ENCODE peak calls at places on chromosomes 3 and 15, in five cellular contexts. One of them, this sample, is unnamed. For H3K9me3, the result is how much of the 10 kb centered on the place peaks cover.

GRCh38 chr15:72824112-72824511 is 40.6 kb upstream of the ADPGK start:
- DNase-seq in SK-N-SH: no peak
- DNase-seq in heart right ventricle: no peak
- DNase-seq in hepatocyte: no peak
- DNase-seq in A549: no peak
- DNase-seq in this sample: no peak

GRCh38 chr15:66779331-66780009 is 77.4 kb downstream of the SMAD6 start:
- DNase-seq in A549: no peak
- DNase-seq in hepatocyte: peak
- DNase-seq in heart right ventricle: no peak
- DNase-seq in SK-N-SH: no peak
- DNase-seq in this sample: peak

GRCh38 chr3:17013050-17013449 is 128.3 kb downstream of the PLCL2 start:
- DNase-seq in heart right ventricle: no peak
- DNase-seq in SK-N-SH: no peak
- DNase-seq in A549: no peak
- DNase-seq in hepatocyte: no peak
- DNase-seq in this sample: peak

GRCh38 chr3:49378249-49378899 is 20.2 kb upstream of the GPX1 start:
- DNase-seq in hepatocyte: no peak
- DNase-seq in SK-N-SH: no peak
- DNase-seq in heart right ventricle: peak
- DNase-seq in A549: no peak
- DNase-seq in this sample: peak

GRCh38 chr15:73935547-73935946 is 9.3 kb downstream of the LOXL1 start:
- DNase-seq in SK-N-SH: no peak
- DNase-seq in A549: no peak
- DNase-seq in heart right ventricle: no peak
- DNase-seq in hepatocyte: peak
- DNase-seq in this sample: peak

GRCh38 chr15:63870403-63871209 is 36.9 kb upstream of the HERC1 start:
- DNase-seq in heart right ventricle: peak
- DNase-seq in A549: peak
- DNase-seq in SK-N-SH: no peak
- DNase-seq in hepatocyte: peak
- DNase-seq in this sample: peak

GRCh38 chr3:123595396-123595795 is 10.5 kb upstream of the HACD2 start:
- DNase-seq in A549: no peak
- DNase-seq in heart right ventricle: no peak
- DNase-seq in SK-N-SH: no peak
- DNase-seq in hepatocyte: no peak
- DNase-seq in this sample: no peak

GRCh38 chr3:158106773-158107461 is 697 bp upstream of the SHOX2 start:
- DNase-seq in A549: peak
- DNase-seq in SK-N-SH: peak
- DNase-seq in hepatocyte: peak
- DNase-seq in heart right ventricle: no peak
- DNase-seq in this sample: peak

GRCh38 chr3:114928989-114929620 is 218.0 kb downstream of the ZBTB20 start:
- DNase-seq in hepatocyte: no peak
- DNase-seq in heart right ventricle: no peak
- DNase-seq in SK-N-SH: no peak
- DNase-seq in A549: no peak
- DNase-seq in this sample: peak

GRCh38 chr3:43789028-43789427 is 98.3 kb downstream of the ABHD5 start:
- DNase-seq in SK-N-SH: no peak
- DNase-seq in heart right ventricle: no peak
- DNase-seq in hepatocyte: no peak
- DNase-seq in A549: no peak
- DNase-seq in this sample: no peak

GRCh38 chr15:85582719-85583089 is 202.3 kb downstream of the AKAP13 start:
- DNase-seq in A549: no peak
- DNase-seq in SK-N-SH: peak
- DNase-seq in heart right ventricle: peak
- DNase-seq in hepatocyte: peak
- DNase-seq in this sample: peak

GRCh38 chr15:49902791-49903481 is 216.1 kb downstream of the ATP8B4 start:
- DNase-seq in heart right ventricle: no peak
- DNase-seq in SK-N-SH: no peak
- DNase-seq in A549: no peak
- DNase-seq in hepatocyte: no peak
- DNase-seq in this sample: peak

GRCh38 chr3:4006288-4006687 is 207.1 kb downstream of the LRRN1 start:
- DNase-seq in hepatocyte: no peak
- DNase-seq in A549: no peak
- DNase-seq in heart right ventricle: no peak
- DNase-seq in SK-N-SH: no peak
- DNase-seq in this sample: no peak

GRCh38 chr15:19973718-19974117 is 567.9 kb downstream of the GOLGA6L6 start:
- DNase-seq in heart right ventricle: no peak
- DNase-seq in A549: no peak
- DNase-seq in hepatocyte: no peak
- DNase-seq in SK-N-SH: peak
- DNase-seq in this sample: no peak
- H3K9me3 ChIP-seq in heart right ventricle: under half
- H3K9me3 ChIP-seq in A549: under half
- H3K9me3 ChIP-seq in hepatocyte: under half
- H3K9me3 ChIP-seq in SK-N-SH: under half
- H3K9me3 ChIP-seq in this sample: under half

GRCh38 chr3:7436542-7436941 is 575.6 kb downstream of the GRM7 start:
- DNase-seq in A549: no peak
- DNase-seq in hepatocyte: no peak
- DNase-seq in heart right ventricle: no peak
- DNase-seq in SK-N-SH: no peak
- DNase-seq in this sample: no peak

GRCh38 chr3:7444886-7445285 is 584.0 kb downstream of the GRM7 start:
- DNase-seq in hepatocyte: no peak
- DNase-seq in SK-N-SH: no peak
- DNase-seq in A549: no peak
- DNase-seq in heart right ventricle: no peak
- DNase-seq in this sample: no peak

DNA sequence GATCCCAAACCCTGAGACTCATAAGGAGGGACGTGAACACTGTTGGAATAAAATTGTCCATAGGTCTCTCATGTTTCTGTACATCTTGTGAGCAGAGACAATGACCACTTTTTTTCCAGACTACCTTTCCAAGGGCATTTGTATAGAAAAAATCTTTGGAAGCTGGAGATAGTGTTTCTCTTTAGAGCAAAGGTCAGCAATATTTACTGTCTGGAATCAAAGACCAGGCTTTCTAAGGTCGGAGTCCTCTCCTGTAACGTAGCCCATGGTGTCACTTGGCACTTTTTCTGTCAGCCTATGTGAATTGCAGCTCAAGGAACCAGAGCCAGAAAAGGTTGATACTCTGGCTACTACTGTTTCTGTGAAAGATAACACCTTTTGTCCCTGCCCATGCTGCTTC is 578.2 kb downstream of the GRM7 start:
- DNase-seq in heart right ventricle: no peak
- DNase-seq in A549: no peak
- DNase-seq in hepatocyte: no peak
- DNase-seq in SK-N-SH: no peak
- DNase-seq in this sample: no peak
- H3K9me3 ChIP-seq in heart right ventricle: under half
- H3K9me3 ChIP-seq in A549: under half
- H3K9me3 ChIP-seq in hepatocyte: under half
- H3K9me3 ChIP-seq in SK-N-SH: under half
- H3K9me3 ChIP-seq in this sample: under half

GRCh38 chr15:79914728-79915127 is 17.9 kb upstream of the MTHFS start:
- DNase-seq in SK-N-SH: no peak
- DNase-seq in heart right ventricle: no peak
- DNase-seq in A549: no peak
- DNase-seq in hepatocyte: no peak
- DNase-seq in this sample: no peak
- H3K9me3 ChIP-seq in SK-N-SH: under half
- H3K9me3 ChIP-seq in heart right ventricle: under half
- H3K9me3 ChIP-seq in A549: half or more
- H3K9me3 ChIP-seq in hepatocyte: under half
- H3K9me3 ChIP-seq in this sample: under half

GRCh38 chr15:27509014-27509413 is 538.0 kb downstream of the GABRG3 start:
- DNase-seq in hepatocyte: no peak
- DNase-seq in A549: no peak
- DNase-seq in SK-N-SH: no peak
- DNase-seq in heart right ventricle: no peak
- DNase-seq in this sample: no peak

GRCh38 chr15:27514526-27514925 is 543.5 kb downstream of the GABRG3 start:
- DNase-seq in SK-N-SH: no peak
- DNase-seq in heart right ventricle: no peak
- DNase-seq in hepatocyte: no peak
- DNase-seq in A549: no peak
- DNase-seq in this sample: peak

GRCh38 chr15:27506752-27507151 is 535.8 kb downstream of the GABRG3 start:
- DNase-seq in SK-N-SH: no peak
- DNase-seq in hepatocyte: no peak
- DNase-seq in heart right ventricle: no peak
- DNase-seq in A549: no peak
- DNase-seq in this sample: no peak

DNA sequence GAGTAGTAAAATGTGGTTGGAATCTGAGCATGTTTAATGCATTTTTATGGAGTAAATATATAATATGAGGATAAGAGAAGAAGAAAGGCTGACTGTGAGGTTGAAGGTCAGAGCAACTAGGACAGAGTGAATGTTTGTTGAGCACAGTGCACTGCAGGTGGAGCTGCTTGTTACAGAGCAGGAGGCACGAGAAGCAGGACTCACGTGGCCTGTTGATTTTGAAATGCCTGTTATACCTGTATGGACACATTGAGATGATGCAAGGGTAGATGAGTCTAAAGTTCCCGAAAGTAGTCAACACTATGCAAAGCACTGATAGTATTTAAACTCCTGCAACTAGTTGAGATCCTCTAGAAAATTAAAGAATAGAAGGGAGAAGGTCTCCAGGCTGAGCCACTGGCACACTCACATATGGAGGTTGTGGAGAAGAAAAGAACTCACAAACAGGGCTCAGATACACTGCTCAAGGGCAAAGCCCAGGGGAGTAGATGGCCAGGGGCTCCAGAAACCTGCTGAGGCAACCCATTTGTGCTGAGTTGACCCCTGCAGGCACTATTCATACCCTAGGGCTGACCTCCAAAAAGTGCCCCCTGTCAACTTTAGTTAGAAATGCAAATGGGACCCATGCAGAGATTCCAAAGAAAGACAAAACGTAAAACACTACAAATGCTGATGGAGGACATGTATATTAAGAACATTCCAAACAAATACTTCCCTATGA is 541.5 kb downstream of the GABRG3 start:
- DNase-seq in A549: no peak
- DNase-seq in SK-N-SH: no peak
- DNase-seq in hepatocyte: no peak
- DNase-seq in heart right ventricle: no peak
- DNase-seq in this sample: no peak
- H3K9me3 ChIP-seq in A549: under half
- H3K9me3 ChIP-seq in SK-N-SH: under half
- H3K9me3 ChIP-seq in hepatocyte: under half
- H3K9me3 ChIP-seq in heart right ventricle: under half
- H3K9me3 ChIP-seq in this sample: under half

DNA sequence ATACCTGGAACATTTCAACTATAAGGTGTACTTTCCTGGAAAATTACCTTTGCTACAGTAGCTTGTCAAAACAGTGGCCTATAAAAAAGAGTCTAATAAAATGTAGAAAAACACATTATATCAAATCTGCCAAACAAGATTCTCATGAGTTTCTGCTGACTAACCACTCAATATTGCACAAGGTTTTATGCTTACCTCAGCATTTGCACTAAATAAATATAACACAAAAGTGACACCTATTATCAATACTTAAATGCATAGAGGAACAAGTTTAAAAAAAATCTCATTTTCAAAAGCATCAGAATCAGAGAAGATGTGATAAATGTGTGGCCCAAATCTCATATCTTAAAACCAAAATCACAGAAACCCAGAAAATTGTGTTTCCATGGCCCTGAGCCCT is 281.4 kb downstream of the RSL24D1 start:
- DNase-seq in hepatocyte: no peak
- DNase-seq in A549: no peak
- DNase-seq in heart right ventricle: no peak
- DNase-seq in SK-N-SH: no peak
- DNase-seq in this sample: no peak
- H3K9me3 ChIP-seq in hepatocyte: under half
- H3K9me3 ChIP-seq in A549: under half
- H3K9me3 ChIP-seq in heart right ventricle: under half
- H3K9me3 ChIP-seq in SK-N-SH: under half
- H3K9me3 ChIP-seq in this sample: under half

GRCh38 chr15:25070357-25070963 is 115.7 kb downstream of the SNRPN start:
- DNase-seq in heart right ventricle: no peak
- DNase-seq in hepatocyte: no peak
- DNase-seq in A549: no peak
- DNase-seq in SK-N-SH: no peak
- DNase-seq in this sample: no peak
- H3K9me3 ChIP-seq in heart right ventricle: half or more
- H3K9me3 ChIP-seq in hepatocyte: half or more
- H3K9me3 ChIP-seq in A549: half or more
- H3K9me3 ChIP-seq in SK-N-SH: under half
- H3K9me3 ChIP-seq in this sample: under half

DNA sequence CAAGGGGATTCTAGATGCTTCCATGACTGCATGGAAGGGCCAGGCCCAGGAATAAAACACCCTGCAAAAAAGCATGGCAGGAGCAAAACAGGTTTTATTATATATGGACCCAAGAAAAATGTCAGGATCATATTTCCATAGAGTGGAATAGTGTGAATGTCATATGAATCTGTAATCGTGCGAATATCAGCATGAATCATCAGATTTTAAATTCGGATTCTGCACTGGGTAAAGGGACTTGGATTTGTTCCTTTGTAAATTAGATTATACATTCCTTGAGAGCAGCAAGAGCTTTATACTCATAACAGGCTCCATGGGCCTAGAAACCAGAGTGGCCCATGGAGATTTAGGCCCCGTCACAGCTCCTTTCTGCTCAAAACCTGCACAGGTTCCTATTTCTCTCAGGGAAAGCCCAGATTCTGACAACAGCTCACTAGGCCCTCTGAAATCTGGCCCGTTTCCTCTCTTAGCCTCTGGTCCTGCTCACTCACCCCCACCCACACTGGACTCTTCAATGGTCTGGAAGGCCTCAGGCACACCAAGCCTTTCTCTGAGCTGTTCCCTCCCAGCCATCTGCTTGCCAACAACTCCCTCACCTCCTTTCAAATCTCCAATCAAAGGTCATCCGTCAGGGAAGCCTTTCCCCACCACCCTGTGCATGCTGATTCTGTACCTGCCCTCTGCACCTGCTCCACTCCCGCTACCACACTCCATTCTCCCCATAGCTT is 76.0 kb downstream of the FEM1B start:
- DNase-seq in heart right ventricle: no peak
- DNase-seq in hepatocyte: no peak
- DNase-seq in SK-N-SH: no peak
- DNase-seq in A549: no peak
- DNase-seq in this sample: peak
- H3K9me3 ChIP-seq in heart right ventricle: under half
- H3K9me3 ChIP-seq in hepatocyte: under half
- H3K9me3 ChIP-seq in SK-N-SH: under half
- H3K9me3 ChIP-seq in A549: under half
- H3K9me3 ChIP-seq in this sample: under half